ENCODE peak calls at places on chromosomes 1 and 21, in ten cellular contexts. One of them, this sample, is unnamed. For H3K4me1, the result is how much of the 10 kb centered on the place peaks cover.

GRCh38 chr1:18440385-18441226 is 40.1 kb upstream of the KLHDC7A start:
- DNase-seq in adrenal gland: no peak
- DNase-seq in H9: no peak
- DNase-seq in uterus: no peak
- DNase-seq in testis: no peak
- DNase-seq in sigmoid colon: no peak
- DNase-seq in transverse colon: peak
- DNase-seq in prostate gland: no peak
- DNase-seq in mammary epithelial cell: no peak
- DNase-seq in body of pancreas: no peak
- DNase-seq in this sample: no peak

GRCh38 chr1:198156111-198156744 is 570 bp upstream of the NEK7 start:
- DNase-seq in adrenal gland: peak
- DNase-seq in H9: peak
- DNase-seq in uterus: peak
- DNase-seq in testis: peak
- DNase-seq in sigmoid colon: no peak
- DNase-seq in transverse colon: peak
- DNase-seq in prostate gland: peak
- DNase-seq in mammary epithelial cell: peak
- DNase-seq in body of pancreas: peak
- DNase-seq in this sample: peak

GRCh38 chr1:20068722-20069121 is 1.3 kb upstream of the PLA2G5 start:
- DNase-seq in adrenal gland: no peak
- DNase-seq in H9: no peak
- DNase-seq in uterus: no peak
- DNase-seq in testis: no peak
- DNase-seq in sigmoid colon: no peak
- DNase-seq in transverse colon: no peak
- DNase-seq in prostate gland: no peak
- DNase-seq in mammary epithelial cell: no peak
- DNase-seq in body of pancreas: no peak
- DNase-seq in this sample: no peak

GRCh38 chr1:113975211-113975895 is 3.9 kb upstream of the OLFML3 start:
- DNase-seq in adrenal gland: no peak
- DNase-seq in H9: no peak
- DNase-seq in uterus: no peak
- DNase-seq in testis: no peak
- DNase-seq in sigmoid colon: no peak
- DNase-seq in transverse colon: no peak
- DNase-seq in prostate gland: no peak
- DNase-seq in mammary epithelial cell: no peak
- DNase-seq in body of pancreas: no peak
- DNase-seq in this sample: no peak

GRCh38 chr21:43578677-43579313 is 80.5 kb downstream of the HSF2BP start:
- DNase-seq in adrenal gland: no peak
- DNase-seq in H9: no peak
- DNase-seq in uterus: no peak
- DNase-seq in testis: no peak
- DNase-seq in sigmoid colon: no peak
- DNase-seq in transverse colon: no peak
- DNase-seq in prostate gland: no peak
- DNase-seq in mammary epithelial cell: no peak
- DNase-seq in body of pancreas: peak
- DNase-seq in this sample: no peak

GRCh38 chr1:170967042-170967910 is 31.9 kb downstream of the MROH9 start:
- DNase-seq in adrenal gland: peak
- DNase-seq in H9: no peak
- DNase-seq in uterus: no peak
- DNase-seq in testis: peak
- DNase-seq in sigmoid colon: no peak
- DNase-seq in transverse colon: no peak
- DNase-seq in prostate gland: peak
- DNase-seq in mammary epithelial cell: peak
- DNase-seq in body of pancreas: peak
- DNase-seq in this sample: no peak

GRCh38 chr1:186307445-186307844 is 67.6 kb downstream of the TPR start:
- DNase-seq in adrenal gland: no peak
- DNase-seq in H9: no peak
- DNase-seq in uterus: no peak
- DNase-seq in testis: no peak
- DNase-seq in sigmoid colon: no peak
- DNase-seq in transverse colon: no peak
- DNase-seq in prostate gland: no peak
- DNase-seq in mammary epithelial cell: no peak
- DNase-seq in body of pancreas: no peak
- DNase-seq in this sample: no peak

GRCh38 chr21:25080706-25081495 is 526.4 kb downstream of the MRPL39 start:
- DNase-seq in adrenal gland: no peak
- DNase-seq in H9: no peak
- DNase-seq in uterus: no peak
- DNase-seq in testis: no peak
- DNase-seq in sigmoid colon: no peak
- DNase-seq in transverse colon: no peak
- DNase-seq in prostate gland: no peak
- DNase-seq in mammary epithelial cell: no peak
- DNase-seq in body of pancreas: no peak
- DNase-seq in this sample: no peak

GRCh38 chr1:1197551-1198422 is 8.6 kb downstream of the TNFRSF18 start:
- DNase-seq in adrenal gland: no peak
- DNase-seq in H9: peak
- DNase-seq in uterus: no peak
- DNase-seq in testis: no peak
- DNase-seq in sigmoid colon: no peak
- DNase-seq in transverse colon: peak
- DNase-seq in prostate gland: no peak
- DNase-seq in mammary epithelial cell: no peak
- DNase-seq in body of pancreas: no peak
- DNase-seq in this sample: no peak

GRCh38 chr1:172107261-172107820 is 266.0 kb downstream of the DNM3 start:
- DNase-seq in adrenal gland: no peak
- DNase-seq in H9: no peak
- DNase-seq in uterus: no peak
- DNase-seq in testis: no peak
- DNase-seq in sigmoid colon: no peak
- DNase-seq in transverse colon: no peak
- DNase-seq in prostate gland: no peak
- DNase-seq in mammary epithelial cell: no peak
- DNase-seq in body of pancreas: no peak
- DNase-seq in this sample: no peak

GRCh38 chr21:21714396-21714795 is 716.2 kb downstream of the NCAM2 start:
- DNase-seq in adrenal gland: no peak
- DNase-seq in H9: no peak
- DNase-seq in uterus: no peak
- DNase-seq in testis: no peak
- DNase-seq in sigmoid colon: no peak
- DNase-seq in transverse colon: no peak
- DNase-seq in prostate gland: no peak
- DNase-seq in mammary epithelial cell: no peak
- DNase-seq in body of pancreas: no peak
- DNase-seq in this sample: no peak

GRCh38 chr1:85444381-85444780 is 20.6 kb downstream of the DDAH1 start:
- DNase-seq in adrenal gland: no peak
- DNase-seq in H9: no peak
- DNase-seq in uterus: no peak
- DNase-seq in testis: no peak
- DNase-seq in sigmoid colon: no peak
- DNase-seq in transverse colon: no peak
- DNase-seq in prostate gland: no peak
- DNase-seq in mammary epithelial cell: no peak
- DNase-seq in body of pancreas: no peak
- DNase-seq in this sample: no peak

GRCh38 chr1:101605878-101606277 is 369.1 kb downstream of the S1PR1 start:
- DNase-seq in adrenal gland: no peak
- DNase-seq in H9: no peak
- DNase-seq in uterus: no peak
- DNase-seq in testis: no peak
- DNase-seq in sigmoid colon: no peak
- DNase-seq in transverse colon: no peak
- DNase-seq in prostate gland: no peak
- DNase-seq in mammary epithelial cell: no peak
- DNase-seq in body of pancreas: no peak
- DNase-seq in this sample: no peak

GRCh38 chr1:3360646-3361257 is 93.7 kb upstream of the ARHGEF16 start:
- DNase-seq in adrenal gland: no peak
- DNase-seq in H9: no peak
- DNase-seq in uterus: no peak
- DNase-seq in testis: no peak
- DNase-seq in sigmoid colon: no peak
- DNase-seq in transverse colon: no peak
- DNase-seq in prostate gland: no peak
- DNase-seq in mammary epithelial cell: no peak
- DNase-seq in body of pancreas: no peak
- DNase-seq in this sample: no peak

GRCh38 chr1:3363756-3364155 is 90.7 kb upstream of the ARHGEF16 start:
- DNase-seq in adrenal gland: no peak
- DNase-seq in H9: no peak
- DNase-seq in uterus: no peak
- DNase-seq in testis: no peak
- DNase-seq in sigmoid colon: no peak
- DNase-seq in transverse colon: no peak
- DNase-seq in prostate gland: no peak
- DNase-seq in mammary epithelial cell: no peak
- DNase-seq in body of pancreas: no peak
- DNase-seq in this sample: no peak

GRCh38 chr1:3364526-3364925 is 89.9 kb upstream of the ARHGEF16 start:
- DNase-seq in adrenal gland: no peak
- DNase-seq in H9: no peak
- DNase-seq in uterus: no peak
- DNase-seq in testis: peak
- DNase-seq in sigmoid colon: no peak
- DNase-seq in transverse colon: no peak
- DNase-seq in prostate gland: no peak
- DNase-seq in mammary epithelial cell: no peak
- DNase-seq in body of pancreas: no peak
- DNase-seq in this sample: no peak

GRCh38 chr1:3364983-3365382 is 89.5 kb upstream of the ARHGEF16 start:
- DNase-seq in adrenal gland: no peak
- DNase-seq in H9: no peak
- DNase-seq in uterus: no peak
- DNase-seq in testis: no peak
- DNase-seq in sigmoid colon: no peak
- DNase-seq in transverse colon: no peak
- DNase-seq in prostate gland: no peak
- DNase-seq in mammary epithelial cell: no peak
- DNase-seq in body of pancreas: no peak
- DNase-seq in this sample: no peak

GRCh38 chr1:3363023-3363422 is 91.4 kb upstream of the ARHGEF16 start:
- DNase-seq in adrenal gland: no peak
- DNase-seq in H9: no peak
- DNase-seq in uterus: no peak
- DNase-seq in testis: no peak
- DNase-seq in sigmoid colon: no peak
- DNase-seq in transverse colon: no peak
- DNase-seq in prostate gland: no peak
- DNase-seq in mammary epithelial cell: no peak
- DNase-seq in body of pancreas: no peak
- DNase-seq in this sample: no peak
- H3K27ac ChIP-seq in adrenal gland: no peak
- H3K27ac ChIP-seq in H9: no peak
- H3K27ac ChIP-seq in uterus: no peak
- H3K27ac ChIP-seq in testis: no peak
- H3K27ac ChIP-seq in sigmoid colon: no peak
- H3K27ac ChIP-seq in transverse colon: no peak
- H3K27ac ChIP-seq in prostate gland: no peak
- H3K27ac ChIP-seq in mammary epithelial cell: no peak
- H3K27ac ChIP-seq in body of pancreas: no peak
- H3K27ac ChIP-seq in this sample: no peak

GRCh38 chr1:56555448-56555847 is 23.9 kb downstream of the PLPP3 start:
- DNase-seq in adrenal gland: no peak
- DNase-seq in H9: no peak
- DNase-seq in uterus: no peak
- DNase-seq in testis: no peak
- DNase-seq in sigmoid colon: no peak
- DNase-seq in transverse colon: no peak
- DNase-seq in prostate gland: no peak
- DNase-seq in mammary epithelial cell: no peak
- DNase-seq in body of pancreas: no peak
- DNase-seq in this sample: no peak

GRCh38 chr1:56563568-56563967 is 15.8 kb downstream of the PLPP3 start:
- DNase-seq in adrenal gland: no peak
- DNase-seq in H9: no peak
- DNase-seq in uterus: no peak
- DNase-seq in testis: no peak
- DNase-seq in sigmoid colon: no peak
- DNase-seq in transverse colon: no peak
- DNase-seq in prostate gland: no peak
- DNase-seq in mammary epithelial cell: no peak
- DNase-seq in body of pancreas: no peak
- DNase-seq in this sample: no peak

GRCh38 chr1:56561227-56562019 is 17.9 kb downstream of the PLPP3 start:
- DNase-seq in adrenal gland: no peak
- DNase-seq in H9: no peak
- DNase-seq in uterus: no peak
- DNase-seq in testis: no peak
- DNase-seq in sigmoid colon: no peak
- DNase-seq in transverse colon: no peak
- DNase-seq in prostate gland: no peak
- DNase-seq in mammary epithelial cell: no peak
- DNase-seq in body of pancreas: no peak
- DNase-seq in this sample: no peak

GRCh38 chr1:56563045-56563444 is 16.3 kb downstream of the PLPP3 start:
- DNase-seq in adrenal gland: no peak
- DNase-seq in H9: no peak
- DNase-seq in uterus: no peak
- DNase-seq in testis: no peak
- DNase-seq in sigmoid colon: no peak
- DNase-seq in transverse colon: no peak
- DNase-seq in prostate gland: no peak
- DNase-seq in mammary epithelial cell: no peak
- DNase-seq in body of pancreas: no peak
- DNase-seq in this sample: no peak

GRCh38 chr1:56557746-56558145 is 21.6 kb downstream of the PLPP3 start:
- DNase-seq in adrenal gland: no peak
- DNase-seq in H9: no peak
- DNase-seq in uterus: no peak
- DNase-seq in testis: no peak
- DNase-seq in sigmoid colon: no peak
- DNase-seq in transverse colon: no peak
- DNase-seq in prostate gland: no peak
- DNase-seq in mammary epithelial cell: no peak
- DNase-seq in body of pancreas: no peak
- DNase-seq in this sample: no peak
- H3K4me1 ChIP-seq in adrenal gland: under half
- H3K4me1 ChIP-seq in H9: under half
- H3K4me1 ChIP-seq in uterus: under half
- H3K4me1 ChIP-seq in testis: under half
- H3K4me1 ChIP-seq in sigmoid colon: under half
- H3K4me1 ChIP-seq in transverse colon: under half
- H3K4me1 ChIP-seq in prostate gland: under half
- H3K4me1 ChIP-seq in mammary epithelial cell: under half
- H3K4me1 ChIP-seq in body of pancreas: under half
- H3K4me1 ChIP-seq in this sample: under half

GRCh38 chr1:41842282-41842681 is 76.4 kb downstream of the HIVEP3 start:
- DNase-seq in adrenal gland: no peak
- DNase-seq in H9: no peak
- DNase-seq in uterus: no peak
- DNase-seq in testis: no peak
- DNase-seq in sigmoid colon: no peak
- DNase-seq in transverse colon: no peak
- DNase-seq in prostate gland: no peak
- DNase-seq in mammary epithelial cell: no peak
- DNase-seq in body of pancreas: no peak
- DNase-seq in this sample: no peak
- TF ChIP-seq CTCF in adrenal gland: no peak
- TF ChIP-seq CTCF in H9: no peak
- TF ChIP-seq CTCF in uterus: no peak
- TF ChIP-seq CTCF in testis: no peak
- TF ChIP-seq CTCF in sigmoid colon: no peak
- TF ChIP-seq CTCF in transverse colon: no peak
- TF ChIP-seq CTCF in prostate gland: no peak
- TF ChIP-seq CTCF in mammary epithelial cell: no peak
- TF ChIP-seq CTCF in body of pancreas: no peak
- TF ChIP-seq CTCF in this sample: no peak

GRCh38 chr1:42806171-42806570 is 10.8 kb upstream of the ERMAP start:
- DNase-seq in adrenal gland: no peak
- DNase-seq in H9: no peak
- DNase-seq in uterus: no peak
- DNase-seq in testis: no peak
- DNase-seq in sigmoid colon: no peak
- DNase-seq in transverse colon: no peak
- DNase-seq in prostate gland: no peak
- DNase-seq in mammary epithelial cell: no peak
- DNase-seq in body of pancreas: no peak
- DNase-seq in this sample: no peak
- H3K27ac ChIP-seq in adrenal gland: no peak
- H3K27ac ChIP-seq in H9: no peak
- H3K27ac ChIP-seq in uterus: peak
- H3K27ac ChIP-seq in testis: no peak
- H3K27ac ChIP-seq in sigmoid colon: no peak
- H3K27ac ChIP-seq in transverse colon: no peak
- H3K27ac ChIP-seq in prostate gland: no peak
- H3K27ac ChIP-seq in mammary epithelial cell: no peak
- H3K27ac ChIP-seq in body of pancreas: no peak
- H3K27ac ChIP-seq in this sample: no peak

This sample was measured in lung.